ENCODE peak calls at places on chromosome 20, in ten cellular contexts. One of them, this sample, is unnamed.
A peak's percentile ranks its signal among the peaks of the same experiment; 100 is the strongest.

GRCh38 chr20:33393609-33394008 is 7.7 kb downstream of the CDK5RAP1 start:
- DNase-seq in endodermal cell: no peak
- DNase-seq in epithelial cell of proximal tubule: no peak
- DNase-seq in Panc1: no peak
- DNase-seq in PC-3: no peak
- DNase-seq in pancreas: no peak
- DNase-seq in transverse colon: no peak
- DNase-seq in left ventricle myocardium inferior: no peak
- DNase-seq in neural progenitor cell: no peak
- DNase-seq in tibial artery: no peak
- DNase-seq in this sample: no peak

GRCh38 chr20:61115627-61116026 is 136.4 kb upstream of the CDH4 start:
- DNase-seq in neural progenitor cell: peak; percentile 40
- DNase-seq in PC-3: no peak
- DNase-seq in endodermal cell: no peak
- DNase-seq in transverse colon: no peak
- DNase-seq in Panc1: no peak
- DNase-seq in tibial artery: no peak
- DNase-seq in epithelial cell of proximal tubule: no peak
- DNase-seq in pancreas: no peak
- DNase-seq in left ventricle myocardium inferior: peak; percentile 48
- DNase-seq in this sample: peak; percentile 34

GRCh38 chr20:53930651-53931504 is 139.5 kb downstream of the BCAS1 start:
- DNase-seq in left ventricle myocardium inferior: no peak
- DNase-seq in PC-3: peak; percentile 85
- DNase-seq in Panc1: no peak
- DNase-seq in pancreas: peak; percentile 1
- DNase-seq in neural progenitor cell: no peak
- DNase-seq in transverse colon: no peak
- DNase-seq in tibial artery: no peak
- DNase-seq in epithelial cell of proximal tubule: no peak
- DNase-seq in endodermal cell: peak; percentile 2
- DNase-seq in this sample: no peak

GRCh38 chr20:47676219-47676721 is 109.0 kb downstream of the SULF2 start:
- DNase-seq in neural progenitor cell: peak; percentile 51
- DNase-seq in left ventricle myocardium inferior: no peak
- DNase-seq in Panc1: no peak
- DNase-seq in transverse colon: no peak
- DNase-seq in PC-3: no peak
- DNase-seq in endodermal cell: peak; percentile 89
- DNase-seq in tibial artery: peak; percentile 39
- DNase-seq in pancreas: no peak
- DNase-seq in epithelial cell of proximal tubule: no peak
- DNase-seq in this sample: no peak

GRCh38 chr20:55273149-55273548 is 732.2 kb downstream of the CBLN4 start:
- DNase-seq in tibial artery: no peak
- DNase-seq in left ventricle myocardium inferior: no peak
- DNase-seq in endodermal cell: no peak
- DNase-seq in transverse colon: no peak
- DNase-seq in epithelial cell of proximal tubule: no peak
- DNase-seq in neural progenitor cell: no peak
- DNase-seq in Panc1: no peak
- DNase-seq in pancreas: no peak
- DNase-seq in PC-3: no peak
- DNase-seq in this sample: no peak

GRCh38 chr20:38094373-38094775 is 60.8 kb downstream of the RPRD1B start:
- DNase-seq in tibial artery: peak; percentile 72
- DNase-seq in pancreas: peak; percentile 42
- DNase-seq in left ventricle myocardium inferior: peak; percentile 53
- DNase-seq in Panc1: peak; percentile 69
- DNase-seq in epithelial cell of proximal tubule: peak; percentile 51
- DNase-seq in PC-3: peak; percentile 62
- DNase-seq in neural progenitor cell: no peak
- DNase-seq in endodermal cell: no peak
- DNase-seq in transverse colon: peak; percentile 33
- DNase-seq in this sample: no peak

GRCh38 chr20:52889225-52889624 is 82.9 kb upstream of the TSHZ2 start:
- DNase-seq in epithelial cell of proximal tubule: peak; percentile 3
- DNase-seq in tibial artery: no peak
- DNase-seq in Panc1: no peak
- DNase-seq in left ventricle myocardium inferior: no peak
- DNase-seq in pancreas: no peak
- DNase-seq in neural progenitor cell: no peak
- DNase-seq in endodermal cell: no peak
- DNase-seq in PC-3: peak; percentile 24
- DNase-seq in transverse colon: no peak
- DNase-seq in this sample: no peak

GRCh38 chr20:50392138-50392866 is 117.9 kb upstream of the PTPN1 start:
- DNase-seq in PC-3: no peak
- DNase-seq in left ventricle myocardium inferior: no peak
- DNase-seq in Panc1: no peak
- DNase-seq in tibial artery: no peak
- DNase-seq in endodermal cell: no peak
- DNase-seq in epithelial cell of proximal tubule: no peak
- DNase-seq in neural progenitor cell: no peak
- DNase-seq in transverse colon: no peak
- DNase-seq in pancreas: no peak
- DNase-seq in this sample: no peak

GRCh38 chr20:40962733-40963504 is 65.7 kb upstream of the TOP1 start:
- DNase-seq in PC-3: peak; percentile 83
- DNase-seq in tibial artery: peak; percentile 77
- DNase-seq in endodermal cell: peak; percentile 94
- DNase-seq in Panc1: peak; percentile 25
- DNase-seq in left ventricle myocardium inferior: peak; percentile 59
- DNase-seq in epithelial cell of proximal tubule: no peak
- DNase-seq in transverse colon: peak; percentile 72
- DNase-seq in pancreas: peak; percentile 41
- DNase-seq in neural progenitor cell: peak; percentile 81
- DNase-seq in this sample: peak; percentile 82

GRCh38 chr20:40966516-40967185 is 62.0 kb upstream of the TOP1 start:
- DNase-seq in tibial artery: peak; percentile 23
- DNase-seq in endodermal cell: no peak
- DNase-seq in neural progenitor cell: no peak
- DNase-seq in transverse colon: no peak
- DNase-seq in left ventricle myocardium inferior: no peak
- DNase-seq in pancreas: no peak
- DNase-seq in PC-3: no peak
- DNase-seq in Panc1: no peak
- DNase-seq in epithelial cell of proximal tubule: no peak
- DNase-seq in this sample: no peak

GRCh38 chr20:40963505-40963845 is 65.1 kb upstream of the TOP1 start:
- DNase-seq in epithelial cell of proximal tubule: no peak
- DNase-seq in Panc1: no peak
- DNase-seq in tibial artery: peak; percentile 23
- DNase-seq in neural progenitor cell: no peak
- DNase-seq in left ventricle myocardium inferior: no peak
- DNase-seq in PC-3: no peak
- DNase-seq in transverse colon: no peak
- DNase-seq in pancreas: no peak
- DNase-seq in endodermal cell: no peak
- DNase-seq in this sample: no peak

GRCh38 chr20:40965671-40966070 is 63.0 kb upstream of the TOP1 start:
- DNase-seq in left ventricle myocardium inferior: no peak
- DNase-seq in endodermal cell: no peak
- DNase-seq in transverse colon: no peak
- DNase-seq in PC-3: no peak
- DNase-seq in epithelial cell of proximal tubule: no peak
- DNase-seq in neural progenitor cell: no peak
- DNase-seq in Panc1: no peak
- DNase-seq in tibial artery: no peak
- DNase-seq in pancreas: no peak
- DNase-seq in this sample: no peak

GRCh38 chr20:40966103-40966502 is 62.5 kb upstream of the TOP1 start:
- DNase-seq in epithelial cell of proximal tubule: no peak
- DNase-seq in Panc1: peak; percentile 12
- DNase-seq in neural progenitor cell: peak; percentile 53
- DNase-seq in endodermal cell: peak; percentile 84
- DNase-seq in tibial artery: no peak
- DNase-seq in PC-3: peak; percentile 28
- DNase-seq in transverse colon: no peak
- DNase-seq in pancreas: no peak
- DNase-seq in left ventricle myocardium inferior: no peak
- DNase-seq in this sample: no peak
- TF ChIP-seq CTCF in epithelial cell of proximal tubule: peak; percentile 47
- TF ChIP-seq CTCF in Panc1: peak; percentile 39
- TF ChIP-seq CTCF in neural progenitor cell: peak; percentile 47
- TF ChIP-seq CTCF in endodermal cell: peak; percentile 76
- TF ChIP-seq CTCF in tibial artery: no peak
- TF ChIP-seq CTCF in PC-3: peak; percentile 59
- TF ChIP-seq CTCF in transverse colon: peak; percentile 16
- TF ChIP-seq CTCF in pancreas: no peak
- TF ChIP-seq CTCF in left ventricle myocardium inferior: no peak
- TF ChIP-seq CTCF in this sample: peak; percentile 63

GRCh38 chr20:15642099-15642498 is 931.1 kb downstream of the KIF16B start:
- DNase-seq in pancreas: no peak
- DNase-seq in left ventricle myocardium inferior: no peak
- DNase-seq in transverse colon: no peak
- DNase-seq in Panc1: no peak
- DNase-seq in PC-3: no peak
- DNase-seq in tibial artery: no peak
- DNase-seq in endodermal cell: no peak
- DNase-seq in epithelial cell of proximal tubule: no peak
- DNase-seq in neural progenitor cell: no peak
- DNase-seq in this sample: no peak

GRCh38 chr20:15642676-15643075 is 930.6 kb downstream of the KIF16B start:
- DNase-seq in neural progenitor cell: no peak
- DNase-seq in Panc1: no peak
- DNase-seq in pancreas: no peak
- DNase-seq in epithelial cell of proximal tubule: no peak
- DNase-seq in PC-3: peak; percentile 31
- DNase-seq in endodermal cell: no peak
- DNase-seq in tibial artery: peak; percentile 65
- DNase-seq in transverse colon: no peak
- DNase-seq in left ventricle myocardium inferior: no peak
- DNase-seq in this sample: no peak

GRCh38 chr20:15639839-15640238 is 933.4 kb downstream of the KIF16B start:
- DNase-seq in left ventricle myocardium inferior: no peak
- DNase-seq in neural progenitor cell: no peak
- DNase-seq in transverse colon: no peak
- DNase-seq in tibial artery: no peak
- DNase-seq in pancreas: no peak
- DNase-seq in epithelial cell of proximal tubule: no peak
- DNase-seq in endodermal cell: no peak
- DNase-seq in PC-3: no peak
- DNase-seq in Panc1: no peak
- DNase-seq in this sample: no peak

GRCh38 chr20:15638781-15639180 is 934.5 kb downstream of the KIF16B start:
- DNase-seq in neural progenitor cell: peak; percentile 29
- DNase-seq in epithelial cell of proximal tubule: no peak
- DNase-seq in transverse colon: no peak
- DNase-seq in pancreas: no peak
- DNase-seq in left ventricle myocardium inferior: no peak
- DNase-seq in tibial artery: no peak
- DNase-seq in PC-3: no peak
- DNase-seq in endodermal cell: no peak
- DNase-seq in Panc1: no peak
- DNase-seq in this sample: no peak

GRCh38 chr20:15643713-15644112 is 929.5 kb downstream of the KIF16B start:
- DNase-seq in pancreas: no peak
- DNase-seq in tibial artery: no peak
- DNase-seq in left ventricle myocardium inferior: no peak
- DNase-seq in endodermal cell: no peak
- DNase-seq in epithelial cell of proximal tubule: no peak
- DNase-seq in Panc1: no peak
- DNase-seq in PC-3: peak; percentile 51
- DNase-seq in transverse colon: no peak
- DNase-seq in neural progenitor cell: no peak
- DNase-seq in this sample: no peak
- TF ChIP-seq CTCF in pancreas: no peak
- TF ChIP-seq CTCF in tibial artery: no peak
- TF ChIP-seq CTCF in left ventricle myocardium inferior: no peak
- TF ChIP-seq CTCF in endodermal cell: peak; percentile 75
- TF ChIP-seq CTCF in epithelial cell of proximal tubule: peak; percentile 47
- TF ChIP-seq CTCF in Panc1: peak; percentile 22
- TF ChIP-seq CTCF in PC-3: peak; percentile 80
- TF ChIP-seq CTCF in transverse colon: no peak
- TF ChIP-seq CTCF in neural progenitor cell: peak; percentile 51
- TF ChIP-seq CTCF in this sample: peak; percentile 53

DNA sequence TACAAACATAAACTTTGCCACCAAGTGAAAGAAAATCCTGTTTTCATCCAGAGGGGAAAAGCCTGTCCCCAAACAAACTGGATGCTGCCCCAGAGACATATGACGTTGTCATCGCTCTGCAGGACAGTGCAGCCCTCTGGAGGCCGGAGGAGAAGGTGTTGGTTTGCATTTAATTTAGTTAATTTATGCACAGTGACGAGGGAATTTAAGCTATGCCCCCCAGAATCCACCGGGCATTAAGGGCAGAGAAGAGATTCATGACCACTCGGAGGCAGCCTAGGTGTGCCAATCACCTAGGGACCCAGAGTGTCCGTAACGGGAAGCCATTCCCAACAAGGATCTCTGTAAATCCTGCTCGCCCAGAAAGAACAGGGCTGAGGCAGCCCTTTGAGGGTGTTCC is 45.1 kb downstream of the NINL start:
- DNase-seq in neural progenitor cell: peak; percentile 65
- DNase-seq in pancreas: no peak
- DNase-seq in epithelial cell of proximal tubule: no peak
- DNase-seq in tibial artery: no peak
- DNase-seq in transverse colon: no peak
- DNase-seq in PC-3: peak; percentile 39
- DNase-seq in Panc1: no peak
- DNase-seq in left ventricle myocardium inferior: peak; percentile 38
- DNase-seq in endodermal cell: peak; percentile 75
- DNase-seq in this sample: peak; percentile 37
- TF ChIP-seq CTCF in neural progenitor cell: peak; percentile 54
- TF ChIP-seq CTCF in pancreas: no peak
- TF ChIP-seq CTCF in epithelial cell of proximal tubule: peak; percentile 64
- TF ChIP-seq CTCF in tibial artery: peak; percentile 32
- TF ChIP-seq CTCF in transverse colon: peak; percentile 39
- TF ChIP-seq CTCF in PC-3: peak; percentile 62
- TF ChIP-seq CTCF in Panc1: no peak
- TF ChIP-seq CTCF in left ventricle myocardium inferior: peak; percentile 60
- TF ChIP-seq CTCF in endodermal cell: peak; percentile 64
- TF ChIP-seq CTCF in this sample: peak; percentile 47

GRCh38 chr20:17616480-17617211 is 46.8 kb downstream of the DSTN start:
- DNase-seq in neural progenitor cell: no peak
- DNase-seq in transverse colon: peak; percentile 5
- DNase-seq in tibial artery: peak; percentile 64
- DNase-seq in endodermal cell: peak; percentile 13
- DNase-seq in Panc1: no peak
- DNase-seq in epithelial cell of proximal tubule: no peak
- DNase-seq in PC-3: no peak
- DNase-seq in pancreas: peak; percentile 16
- DNase-seq in left ventricle myocardium inferior: no peak
- DNase-seq in this sample: no peak

GRCh38 chr20:17617868-17618672 is 48.2 kb downstream of the DSTN start:
- DNase-seq in pancreas: peak; percentile 50
- DNase-seq in PC-3: no peak
- DNase-seq in neural progenitor cell: no peak
- DNase-seq in transverse colon: peak; percentile 6
- DNase-seq in Panc1: no peak
- DNase-seq in left ventricle myocardium inferior: peak; percentile 14
- DNase-seq in endodermal cell: no peak
- DNase-seq in tibial artery: peak; percentile 69
- DNase-seq in epithelial cell of proximal tubule: no peak
- DNase-seq in this sample: no peak

GRCh38 chr20:17615645-17616479 is 46.0 kb downstream of the DSTN start:
- DNase-seq in endodermal cell: peak; percentile 39
- DNase-seq in Panc1: no peak
- DNase-seq in PC-3: no peak
- DNase-seq in pancreas: peak; percentile 19
- DNase-seq in left ventricle myocardium inferior: no peak
- DNase-seq in tibial artery: peak; percentile 69
- DNase-seq in epithelial cell of proximal tubule: no peak
- DNase-seq in neural progenitor cell: no peak
- DNase-seq in transverse colon: peak; percentile 10
- DNase-seq in this sample: peak; percentile 26

GRCh38 chr20:17618673-17619013 is 48.8 kb downstream of the DSTN start:
- DNase-seq in epithelial cell of proximal tubule: no peak
- DNase-seq in transverse colon: peak; percentile 2
- DNase-seq in tibial artery: no peak
- DNase-seq in endodermal cell: peak; percentile 20
- DNase-seq in neural progenitor cell: no peak
- DNase-seq in PC-3: no peak
- DNase-seq in pancreas: no peak
- DNase-seq in Panc1: no peak
- DNase-seq in left ventricle myocardium inferior: no peak
- DNase-seq in this sample: no peak

GRCh38 chr20:17617212-17617867 is 47.5 kb downstream of the DSTN start:
- DNase-seq in transverse colon: peak; percentile 49
- DNase-seq in pancreas: peak; percentile 44
- DNase-seq in endodermal cell: peak; percentile 93
- DNase-seq in PC-3: peak; percentile 53
- DNase-seq in Panc1: peak; percentile 13
- DNase-seq in neural progenitor cell: peak; percentile 75
- DNase-seq in tibial artery: peak; percentile 89
- DNase-seq in left ventricle myocardium inferior: peak; percentile 56
- DNase-seq in epithelial cell of proximal tubule: no peak
- DNase-seq in this sample: peak; percentile 79
- TF ChIP-seq CTCF in transverse colon: peak; percentile 53
- TF ChIP-seq CTCF in pancreas: peak; percentile 38
- TF ChIP-seq CTCF in endodermal cell: peak; percentile 86
- TF ChIP-seq CTCF in PC-3: peak; percentile 84
- TF ChIP-seq CTCF in Panc1: peak; percentile 93
- TF ChIP-seq CTCF in neural progenitor cell: peak; percentile 85
- TF ChIP-seq CTCF in tibial artery: peak; percentile 95
- TF ChIP-seq CTCF in left ventricle myocardium inferior: peak; percentile 83
- TF ChIP-seq CTCF in epithelial cell of proximal tubule: peak; percentile 64
- TF ChIP-seq CTCF in this sample: peak; percentile 75